ENCODE peak calls at places on chromosome 15, in four cellular contexts. O, T, X and Z are unnamed samples.
A peak's percentile ranks its signal among the peaks of the same experiment; 100 is the strongest.

GRCh38 chr15:91522609-91523332 is 330.7 kb upstream of the SLCO3A1 start:
- DNase-seq in O (no peak), X (no peak), T (no peak), Z (no peak)

GRCh38 chr15:34365073-34365825 is 1.7 kb downstream of the LPCAT4 start:
- DNase-seq in X (no peak), O (no peak), T (peak; percentile 49), Z (no peak)

GRCh38 chr15:37134699-37135131 is 34.4 kb upstream of the MEIS2 start:
- DNase-seq in T (no peak), X (no peak), O (peak; percentile 33), Z (no peak)

GRCh38 chr15:72782274-72782992 is 1.1 kb downstream of the ADPGK start:
- DNase-seq in O (no peak), T (no peak), X (no peak), Z (no peak)

GRCh38 chr15:41940441-41940857 is 31.9 kb downstream of the EHD4 start:
- DNase-seq in O (no peak), T (no peak), X (no peak), Z (no peak)

GRCh38 chr15:31049682-31050606 is 51.6 kb downstream of the TRPM1 start:
- DNase-seq in T (no peak), X (no peak), O (no peak), Z (no peak)

GRCh38 chr15:57604502-57604901 is 12.8 kb downstream of the MYZAP start:
- DNase-seq in T (no peak), O (no peak), X (no peak), Z (no peak)

GRCh38 chr15:41941644-41942415 is 30.5 kb downstream of the EHD4 start:
- DNase-seq in O (no peak), T (no peak), X (peak; percentile 48), Z (no peak)

GRCh38 chr15:78208887-78209645 is 25.3 kb downstream of the ACSBG1 start:
- DNase-seq in X (peak; percentile 26), T (peak; percentile 5), O (no peak), Z (no peak)

GRCh38 chr15:27486036-27486435 is 515.1 kb downstream of the GABRG3 start:
- DNase-seq in O (peak; percentile 84), T (no peak), X (no peak), Z (no peak)

GRCh38 chr15:52104532-52105004 is 8.0 kb downstream of the BCL2L10 start:
- DNase-seq in O (no peak), X (no peak), T (no peak), Z (no peak)

GRCh38 chr15:43912208-43912607 is 85.4 kb downstream of the WDR76 start:
- DNase-seq in T (no peak), O (no peak), X (no peak), Z (no peak)

GRCh38 chr15:88238618-88239430 is 17.7 kb downstream of the NTRK3 start:
- DNase-seq in O (peak; percentile 44), T (no peak), X (no peak), Z (no peak)

GRCh38 chr15:56715220-56715619 is 18.1 kb downstream of the ZNF280D start:
- DNase-seq in O (no peak), T (no peak), X (no peak), Z (no peak)

GRCh38 chr15:77901251-77901881 is 176.1 kb downstream of the TBC1D2B start:
- DNase-seq in O (peak; percentile 6), X (no peak), T (no peak), Z (no peak)

GRCh38 chr15:53586815-53587214 is 172.6 kb downstream of the WDR72 start:
- DNase-seq in T (peak; percentile 0), O (peak; percentile 45), X (peak; percentile 81), Z (peak; percentile 81)

GRCh38 chr15:77027111-77027696 is 32.3 kb downstream of the PSTPIP1 start:
- DNase-seq in O (peak; percentile 5), T (no peak), X (no peak), Z (no peak)

GRCh38 chr15:67059127-67059553 is 6.3 kb upstream of the SMAD3 start:
- DNase-seq in T (no peak), O (no peak), X (no peak), Z (no peak)

GRCh38 chr15:83204697-83205096 is 2.9 kb downstream of the HDGFL3 start:
- DNase-seq in X (no peak), T (no peak), O (no peak), Z (no peak)

GRCh38 chr15:89822030-89822429 is 7.4 kb upstream of the ANPEP start:
- DNase-seq in T (peak; percentile 37), X (no peak), O (no peak), Z (no peak)

GRCh38 chr15:100849021-100849831 is 30.4 kb upstream of the ALDH1A3 start:
- DNase-seq in T (peak; percentile 80), X (no peak), O (peak; percentile 77), Z (peak; percentile 67)
- TF ChIP-seq CTCF in T (peak; percentile 27), X (no peak), O (peak; percentile 36), Z (no peak)

DNA sequence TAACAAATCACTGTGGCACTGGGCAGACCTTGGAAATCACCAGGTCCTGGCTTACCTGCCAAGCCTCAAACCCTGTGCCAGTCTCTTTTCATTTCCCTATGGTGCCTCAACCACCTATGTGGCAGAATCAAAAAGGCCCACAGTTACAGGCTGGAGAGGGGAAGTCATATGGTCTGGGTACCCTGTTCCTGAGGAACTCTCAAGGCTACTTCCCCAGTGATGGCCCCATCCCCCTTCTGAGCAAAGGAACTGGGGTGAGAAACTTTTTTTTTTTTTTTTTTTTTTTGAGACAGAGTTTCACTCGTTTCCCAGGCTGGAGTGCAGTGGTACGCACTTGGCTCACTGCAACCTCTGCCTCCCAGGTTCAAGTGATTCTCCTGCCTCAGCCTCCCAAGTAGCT is 83.2 kb downstream of the RBPMS2 start:
- DNase-seq in X (no peak), T (no peak), O (no peak), Z (no peak)
- TF ChIP-seq CTCF in X (no peak), T (no peak), O (no peak), Z (no peak)

DNA sequence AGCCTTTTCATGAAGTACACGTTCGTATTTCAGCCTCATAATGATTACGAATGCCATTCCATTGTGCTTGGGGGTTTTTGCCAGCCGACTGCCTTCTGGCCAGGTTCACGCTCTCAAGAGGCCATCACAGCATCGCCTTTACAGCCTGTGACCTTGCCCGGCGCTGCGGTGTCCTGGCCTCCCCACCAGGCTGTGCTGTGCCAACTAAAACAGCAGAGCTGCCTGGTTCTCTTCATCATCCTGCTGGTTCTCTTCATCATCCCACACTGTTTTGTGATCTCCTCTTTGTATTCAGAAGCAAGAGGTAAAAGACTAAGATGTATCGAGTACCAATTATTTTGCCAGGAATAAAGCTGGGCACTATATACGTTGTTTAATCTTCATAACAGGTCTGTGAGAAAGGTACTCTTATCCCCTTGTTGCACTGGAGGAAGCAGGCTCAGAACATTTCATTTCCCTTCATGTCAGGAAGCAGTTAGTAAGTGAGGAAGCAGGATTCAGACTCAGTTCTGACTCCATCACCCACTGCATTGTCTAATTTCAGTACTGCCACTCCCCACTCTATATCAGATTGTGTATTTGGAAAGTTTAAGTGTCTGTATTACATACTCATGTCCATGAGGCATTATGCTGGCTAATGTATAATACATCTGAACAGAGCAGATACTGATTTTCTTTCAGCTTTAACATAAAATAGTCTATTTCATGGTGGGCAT is 92.7 kb downstream of the LRRC28 start:
- DNase-seq in O (peak; percentile 53), T (peak; percentile 23), X (peak; percentile 71), Z (peak; percentile 76)
- TF ChIP-seq CTCF in O (peak; percentile 61), T (no peak), X (peak; percentile 70), Z (peak; percentile 49)

DNA sequence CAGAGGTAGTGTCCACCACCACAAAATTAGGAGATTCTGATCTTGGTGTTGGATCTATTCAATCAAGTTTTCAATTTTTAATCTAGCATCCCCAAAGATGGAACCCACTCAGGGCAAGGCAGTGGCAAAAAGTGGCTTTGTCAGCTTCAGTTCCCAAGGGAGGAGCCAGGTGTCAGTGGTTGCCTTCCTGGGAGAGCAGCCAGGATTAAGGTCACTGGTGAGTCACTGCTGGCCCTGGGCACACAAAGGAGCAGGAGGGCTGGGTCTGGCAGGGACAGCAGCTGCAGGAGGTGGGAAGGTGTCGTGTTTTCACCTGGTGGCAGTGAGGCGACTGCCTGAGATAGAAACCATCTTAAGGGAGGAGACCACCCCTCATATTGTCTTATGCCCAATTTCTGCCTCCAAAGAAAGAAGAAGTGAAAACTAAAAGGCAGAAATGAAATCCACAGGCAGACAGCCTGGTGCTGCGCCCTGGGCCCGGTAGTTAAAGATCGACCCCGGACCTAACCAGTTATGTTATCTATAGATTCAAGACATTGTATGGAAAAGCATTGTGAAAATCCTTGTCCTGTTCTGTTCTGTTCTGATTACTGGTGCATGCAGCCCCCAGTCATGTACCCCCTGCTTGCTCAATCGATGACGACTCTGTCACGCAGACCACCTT is 5.9 kb upstream of the KLHL25 start:
- DNase-seq in X (peak; percentile 59), T (no peak), O (peak; percentile 65), Z (no peak)
- TF ChIP-seq CTCF in X (peak; percentile 10), T (no peak), O (no peak), Z (no peak)

DNA sequence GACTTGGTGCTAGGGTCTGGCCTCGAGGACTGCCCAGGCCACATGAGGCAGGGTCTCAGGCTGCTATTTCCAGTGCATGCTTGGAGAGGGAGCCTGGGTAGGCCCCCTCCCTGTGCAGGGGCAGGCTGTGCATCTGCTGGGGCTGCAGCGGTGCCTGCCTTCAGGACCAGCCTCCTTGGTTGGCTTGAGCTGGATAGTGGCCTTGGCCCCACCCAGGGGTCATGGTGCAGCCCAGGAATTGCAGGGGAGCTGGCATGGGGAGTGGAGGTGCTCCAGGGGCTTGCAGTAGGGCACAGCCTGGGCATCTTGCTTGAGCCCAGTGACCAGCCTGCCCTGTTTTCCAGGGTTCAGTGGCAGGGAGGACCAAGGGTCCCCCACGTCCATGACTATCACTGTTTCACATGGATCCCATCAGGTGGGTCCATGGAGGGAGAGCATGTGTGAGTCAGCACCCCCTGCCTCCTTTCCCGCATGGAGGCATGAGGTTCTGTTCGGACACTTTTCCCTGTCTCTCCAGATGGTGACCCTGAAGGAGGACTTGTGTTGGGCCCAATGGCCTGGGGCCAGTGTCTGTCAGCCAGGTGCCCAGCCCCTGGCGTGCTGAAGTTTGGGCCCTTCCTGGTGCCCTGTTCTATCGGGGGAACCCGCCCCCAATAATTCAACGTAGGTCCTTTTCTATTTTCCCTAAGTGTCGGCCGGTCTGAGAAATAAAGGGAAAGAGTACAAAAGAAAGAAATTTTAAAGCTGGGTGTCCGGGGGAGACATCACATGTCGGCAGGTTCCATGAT is 218.6 kb downstream of the SNRPN start:
- DNase-seq in X (peak; percentile 7), O (no peak), T (peak; percentile 5), Z (no peak)
- TF ChIP-seq CTCF in X (no peak), O (no peak), T (no peak), Z (no peak)

GRCh38 chr15:95263751-95264150 is 1032.4 kb downstream of the MCTP2 start:
- DNase-seq in O (no peak), X (no peak), T (no peak), Z (no peak)

GRCh38 chr15:95269247-95270155 is 1038.1 kb downstream of the MCTP2 start:
- DNase-seq in X (no peak), O (no peak), T (no peak), Z (no peak)

GRCh38 chr15:95265419-95265997 is 1034.1 kb downstream of the MCTP2 start:
- DNase-seq in T (no peak), X (no peak), O (no peak), Z (no peak)

GRCh38 chr15:95266481-95267061 is 1035.2 kb downstream of the MCTP2 start:
- DNase-seq in O (no peak), T (no peak), X (no peak), Z (no peak)

GRCh38 chr15:95267476-95267875 is 1036.1 kb downstream of the MCTP2 start:
- DNase-seq in O (no peak), T (no peak), X (no peak), Z (no peak)
- TF ChIP-seq CTCF in O (no peak), T (no peak), X (no peak), Z (no peak)

GRCh38 chr15:73965094-73965729 is 26.9 kb downstream of the STOML1 start:
- DNase-seq in X (peak; percentile 67), T (no peak), O (no peak), Z (peak; percentile 76)
- TF ChIP-seq CTCF in X (peak; percentile 6), T (no peak), O (no peak), Z (peak; percentile 66)